ENCODE peak calls at places on chromosomes 11 and 22, in nine cellular contexts. One of them, this sample, is unnamed. For H3K27me3, the result is how much of the 10 kb centered on the place peaks cover.

GRCh38 chr22:17773606-17774205 is 563 bp downstream of the BID start:
- DNase-seq in vagina: no peak
- DNase-seq in MM.1S: peak
- DNase-seq in colonic mucosa: peak
- DNase-seq in mammary epithelial cell: peak
- DNase-seq in prostate gland: no peak
- DNase-seq in cardiac muscle cell: peak
- DNase-seq in heart right ventricle: no peak
- DNase-seq in PC-3: peak
- DNase-seq in this sample: no peak

GRCh38 chr11:84594602-84595001 is 1032.5 kb downstream of the DLG2 start:
- DNase-seq in vagina: no peak
- DNase-seq in MM.1S: no peak
- DNase-seq in colonic mucosa: no peak
- DNase-seq in mammary epithelial cell: no peak
- DNase-seq in prostate gland: no peak
- DNase-seq in cardiac muscle cell: no peak
- DNase-seq in heart right ventricle: no peak
- DNase-seq in PC-3: no peak
- DNase-seq in this sample: no peak

GRCh38 chr11:114774599-114775365 is 96.5 kb downstream of the NXPE2 start:
- DNase-seq in vagina: no peak
- DNase-seq in MM.1S: no peak
- DNase-seq in colonic mucosa: peak
- DNase-seq in mammary epithelial cell: peak
- DNase-seq in prostate gland: peak
- DNase-seq in cardiac muscle cell: peak
- DNase-seq in heart right ventricle: peak
- DNase-seq in PC-3: peak
- DNase-seq in this sample: no peak

GRCh38 chr11:16791494-16791961 is 53.1 kb downstream of the C11orf58 start:
- DNase-seq in vagina: no peak
- DNase-seq in MM.1S: no peak
- DNase-seq in colonic mucosa: no peak
- DNase-seq in mammary epithelial cell: peak
- DNase-seq in prostate gland: no peak
- DNase-seq in cardiac muscle cell: peak
- DNase-seq in heart right ventricle: peak
- DNase-seq in PC-3: peak
- DNase-seq in this sample: peak

GRCh38 chr22:49948116-49948515 is 12.5 kb upstream of the PIM3 start:
- DNase-seq in vagina: no peak
- DNase-seq in MM.1S: no peak
- DNase-seq in colonic mucosa: peak
- DNase-seq in mammary epithelial cell: no peak
- DNase-seq in prostate gland: peak
- DNase-seq in cardiac muscle cell: no peak
- DNase-seq in heart right ventricle: no peak
- DNase-seq in PC-3: no peak
- DNase-seq in this sample: no peak

GRCh38 chr11:109015283-109015682 is 350.4 kb downstream of the DDX10 start:
- DNase-seq in vagina: no peak
- DNase-seq in MM.1S: no peak
- DNase-seq in colonic mucosa: no peak
- DNase-seq in mammary epithelial cell: peak
- DNase-seq in prostate gland: no peak
- DNase-seq in cardiac muscle cell: peak
- DNase-seq in heart right ventricle: no peak
- DNase-seq in PC-3: peak
- DNase-seq in this sample: peak

GRCh38 chr22:42719656-42720262 is 911 bp downstream of the A4GALT start:
- DNase-seq in vagina: no peak
- DNase-seq in MM.1S: no peak
- DNase-seq in colonic mucosa: no peak
- DNase-seq in mammary epithelial cell: no peak
- DNase-seq in prostate gland: no peak
- DNase-seq in cardiac muscle cell: no peak
- DNase-seq in heart right ventricle: no peak
- DNase-seq in PC-3: no peak
- DNase-seq in this sample: no peak

GRCh38 chr11:67561971-67562560 is 21.5 kb upstream of the GSTP1 start:
- DNase-seq in vagina: no peak
- DNase-seq in MM.1S: no peak
- DNase-seq in colonic mucosa: no peak
- DNase-seq in mammary epithelial cell: no peak
- DNase-seq in prostate gland: no peak
- DNase-seq in cardiac muscle cell: no peak
- DNase-seq in heart right ventricle: no peak
- DNase-seq in PC-3: peak
- DNase-seq in this sample: no peak

GRCh38 chr11:94272738-94273313 is 31.6 kb upstream of the IZUMO1R start:
- DNase-seq in vagina: no peak
- DNase-seq in MM.1S: peak
- DNase-seq in colonic mucosa: no peak
- DNase-seq in mammary epithelial cell: no peak
- DNase-seq in prostate gland: no peak
- DNase-seq in cardiac muscle cell: peak
- DNase-seq in heart right ventricle: peak
- DNase-seq in PC-3: no peak
- DNase-seq in this sample: no peak

GRCh38 chr11:130415719-130416536 is 12.5 kb downstream of the ADAMTS8 start:
- DNase-seq in vagina: no peak
- DNase-seq in MM.1S: no peak
- DNase-seq in colonic mucosa: no peak
- DNase-seq in mammary epithelial cell: no peak
- DNase-seq in prostate gland: no peak
- DNase-seq in cardiac muscle cell: no peak
- DNase-seq in heart right ventricle: no peak
- DNase-seq in PC-3: no peak
- DNase-seq in this sample: no peak

DNA sequence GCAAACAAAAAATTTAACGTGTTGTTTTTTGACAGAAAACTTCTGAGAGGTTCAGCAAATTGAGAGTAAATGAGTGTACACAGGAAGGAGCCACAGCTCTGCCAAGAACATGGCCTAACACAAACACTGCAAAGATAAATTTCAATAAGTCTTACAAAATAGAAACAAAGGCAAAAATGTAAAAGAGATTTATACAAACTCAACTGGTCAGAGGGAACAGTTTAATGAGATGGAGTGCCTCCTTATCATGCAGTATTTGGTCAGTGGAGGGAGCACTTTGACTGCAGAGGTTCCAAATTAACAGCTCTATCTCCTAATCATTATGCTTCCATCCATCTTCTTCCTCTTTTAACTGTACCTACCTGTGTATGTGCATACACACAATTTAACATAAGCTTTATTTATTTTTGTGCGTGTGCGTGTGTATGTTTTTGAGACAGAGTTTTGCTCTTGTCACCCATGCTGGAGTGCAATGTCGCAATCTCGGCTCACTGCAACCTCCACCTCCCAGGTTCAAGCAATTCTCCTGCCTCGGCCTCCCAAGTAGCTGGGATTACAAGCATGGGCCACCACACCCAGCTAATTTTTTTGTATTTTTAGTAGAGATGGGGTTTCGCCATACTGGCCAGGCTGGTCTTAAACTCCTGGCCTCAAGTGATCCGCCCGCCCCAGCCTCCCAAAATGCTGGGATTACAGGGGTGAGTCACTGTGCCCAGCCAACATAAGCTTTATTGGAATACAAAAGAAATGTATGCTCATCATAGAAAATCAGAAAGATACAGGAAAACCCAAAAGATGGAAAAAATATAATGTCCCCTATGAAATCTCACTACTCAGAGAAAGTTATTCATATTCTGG is 111.9 kb downstream of the MRTFA start:
- DNase-seq in vagina: no peak
- DNase-seq in MM.1S: no peak
- DNase-seq in colonic mucosa: no peak
- DNase-seq in mammary epithelial cell: peak
- DNase-seq in prostate gland: no peak
- DNase-seq in cardiac muscle cell: peak
- DNase-seq in heart right ventricle: no peak
- DNase-seq in PC-3: peak
- DNase-seq in this sample: no peak
- TF ChIP-seq CTCF in vagina: no peak
- TF ChIP-seq CTCF in MM.1S: no peak
- TF ChIP-seq CTCF in colonic mucosa: no peak
- TF ChIP-seq CTCF in mammary epithelial cell: peak
- TF ChIP-seq CTCF in prostate gland: peak
- TF ChIP-seq CTCF in cardiac muscle cell: peak
- TF ChIP-seq CTCF in heart right ventricle: no peak
- TF ChIP-seq CTCF in PC-3: peak
- TF ChIP-seq CTCF in this sample: peak

GRCh38 chr22:28817919-28818859 is 17.8 kb upstream of the XBP1 start:
- DNase-seq in vagina: no peak
- DNase-seq in MM.1S: peak
- DNase-seq in colonic mucosa: peak
- DNase-seq in mammary epithelial cell: no peak
- DNase-seq in prostate gland: peak
- DNase-seq in cardiac muscle cell: no peak
- DNase-seq in heart right ventricle: peak
- DNase-seq in PC-3: peak
- DNase-seq in this sample: no peak
- H3K27me3 ChIP-seq in vagina: under half
- H3K27me3 ChIP-seq in MM.1S: under half
- H3K27me3 ChIP-seq in colonic mucosa: under half
- H3K27me3 ChIP-seq in mammary epithelial cell: under half
- H3K27me3 ChIP-seq in prostate gland: under half
- H3K27me3 ChIP-seq in cardiac muscle cell: under half
- H3K27me3 ChIP-seq in heart right ventricle: under half
- H3K27me3 ChIP-seq in PC-3: under half
- H3K27me3 ChIP-seq in this sample: under half

GRCh38 chr22:39359659-39360195 is 9.9 kb downstream of the SYNGR1 start:
- DNase-seq in vagina: no peak
- DNase-seq in MM.1S: no peak
- DNase-seq in colonic mucosa: no peak
- DNase-seq in mammary epithelial cell: no peak
- DNase-seq in prostate gland: no peak
- DNase-seq in cardiac muscle cell: no peak
- DNase-seq in heart right ventricle: no peak
- DNase-seq in PC-3: no peak
- DNase-seq in this sample: no peak
- H3K27ac ChIP-seq in vagina: no peak
- H3K27ac ChIP-seq in MM.1S: no peak
- H3K27ac ChIP-seq in colonic mucosa: no peak
- H3K27ac ChIP-seq in mammary epithelial cell: no peak
- H3K27ac ChIP-seq in prostate gland: no peak
- H3K27ac ChIP-seq in cardiac muscle cell: no peak
- H3K27ac ChIP-seq in heart right ventricle: no peak
- H3K27ac ChIP-seq in PC-3: no peak
- H3K27ac ChIP-seq in this sample: no peak

GRCh38 chr11:850777-851762 is 8.4 kb downstream of the TSPAN4 start:
- DNase-seq in vagina: no peak
- DNase-seq in MM.1S: no peak
- DNase-seq in colonic mucosa: no peak
- DNase-seq in mammary epithelial cell: no peak
- DNase-seq in prostate gland: no peak
- DNase-seq in cardiac muscle cell: no peak
- DNase-seq in heart right ventricle: no peak
- DNase-seq in PC-3: no peak
- DNase-seq in this sample: no peak
- TF ChIP-seq CTCF in vagina: no peak
- TF ChIP-seq CTCF in MM.1S: peak
- TF ChIP-seq CTCF in colonic mucosa: no peak
- TF ChIP-seq CTCF in mammary epithelial cell: peak
- TF ChIP-seq CTCF in prostate gland: no peak
- TF ChIP-seq CTCF in cardiac muscle cell: peak
- TF ChIP-seq CTCF in heart right ventricle: no peak
- TF ChIP-seq CTCF in PC-3: peak
- TF ChIP-seq CTCF in this sample: peak

DNA sequence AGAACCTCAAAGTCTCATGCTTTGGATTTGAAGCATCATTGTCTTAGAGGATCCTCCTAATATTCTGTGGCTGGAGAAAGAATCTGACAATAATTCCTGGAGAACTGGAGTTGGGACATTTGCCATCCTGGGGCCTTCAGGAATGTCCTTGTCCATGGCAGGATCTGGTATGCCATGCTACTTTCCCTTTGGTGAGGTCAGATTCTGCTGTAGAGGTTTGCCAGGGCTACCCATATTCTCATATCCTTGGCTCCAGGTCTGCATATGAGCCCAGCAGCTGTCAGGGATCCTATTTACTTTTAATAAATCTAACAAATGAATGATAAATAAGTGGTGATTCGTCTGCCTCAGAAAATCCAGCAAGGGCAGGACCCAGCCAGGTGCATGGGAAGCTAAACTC is 35.0 kb downstream of the ARL14EP start:
- DNase-seq in vagina: no peak
- DNase-seq in MM.1S: no peak
- DNase-seq in colonic mucosa: no peak
- DNase-seq in mammary epithelial cell: no peak
- DNase-seq in prostate gland: no peak
- DNase-seq in cardiac muscle cell: no peak
- DNase-seq in heart right ventricle: no peak
- DNase-seq in PC-3: no peak
- DNase-seq in this sample: no peak
- H3K27me3 ChIP-seq in vagina: under half
- H3K27me3 ChIP-seq in MM.1S: under half
- H3K27me3 ChIP-seq in colonic mucosa: under half
- H3K27me3 ChIP-seq in mammary epithelial cell: under half
- H3K27me3 ChIP-seq in prostate gland: under half
- H3K27me3 ChIP-seq in cardiac muscle cell: under half
- H3K27me3 ChIP-seq in heart right ventricle: under half
- H3K27me3 ChIP-seq in PC-3: under half
- H3K27me3 ChIP-seq in this sample: under half

GRCh38 chr11:119794756-119795155 is 65.8 kb upstream of the NECTIN1 start:
- DNase-seq in vagina: no peak
- DNase-seq in MM.1S: no peak
- DNase-seq in colonic mucosa: no peak
- DNase-seq in mammary epithelial cell: no peak
- DNase-seq in prostate gland: no peak
- DNase-seq in cardiac muscle cell: no peak
- DNase-seq in heart right ventricle: no peak
- DNase-seq in PC-3: no peak
- DNase-seq in this sample: no peak
- H3K27ac ChIP-seq in vagina: no peak
- H3K27ac ChIP-seq in MM.1S: no peak
- H3K27ac ChIP-seq in colonic mucosa: no peak
- H3K27ac ChIP-seq in mammary epithelial cell: no peak
- H3K27ac ChIP-seq in prostate gland: no peak
- H3K27ac ChIP-seq in cardiac muscle cell: no peak
- H3K27ac ChIP-seq in heart right ventricle: no peak
- H3K27ac ChIP-seq in PC-3: no peak
- H3K27ac ChIP-seq in this sample: peak

DNA sequence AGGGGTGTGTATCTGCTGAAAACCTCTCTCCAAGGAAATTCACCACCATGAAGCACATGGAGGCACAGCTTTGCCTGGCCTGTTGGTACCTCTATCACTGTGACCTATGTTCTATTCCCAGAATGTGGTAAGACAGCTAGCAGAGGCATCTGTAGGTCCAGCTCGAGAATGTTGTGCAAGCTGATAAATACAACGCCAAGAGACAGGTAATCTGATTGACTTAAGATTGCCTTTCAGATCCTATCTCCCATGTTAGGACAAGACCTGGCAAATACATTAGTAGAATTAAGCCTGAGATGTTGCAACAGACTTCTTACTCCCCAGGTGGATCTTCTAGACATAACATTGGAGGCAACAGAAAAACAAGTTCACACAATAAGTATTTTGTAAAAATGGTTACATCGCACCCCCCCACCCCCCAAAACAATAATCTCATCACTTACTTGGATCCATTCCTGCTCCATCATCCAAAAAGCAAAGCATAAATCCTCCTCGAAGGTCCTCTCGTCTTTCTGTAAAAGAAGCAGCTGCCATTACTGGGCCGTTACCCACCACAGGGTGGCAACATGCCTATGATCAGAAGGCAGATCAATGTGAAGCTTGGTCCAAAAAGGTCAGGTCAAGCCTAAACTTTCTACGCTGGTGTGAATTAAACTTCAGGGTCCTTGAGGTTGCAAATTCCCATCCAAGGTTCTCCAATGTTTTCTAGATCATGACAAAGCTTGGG is 18.5 kb downstream of the MORC2 start:
- DNase-seq in vagina: no peak
- DNase-seq in MM.1S: no peak
- DNase-seq in colonic mucosa: no peak
- DNase-seq in mammary epithelial cell: peak
- DNase-seq in prostate gland: no peak
- DNase-seq in cardiac muscle cell: no peak
- DNase-seq in heart right ventricle: no peak
- DNase-seq in PC-3: no peak
- DNase-seq in this sample: no peak
- TF ChIP-seq CTCF in vagina: no peak
- TF ChIP-seq CTCF in MM.1S: no peak
- TF ChIP-seq CTCF in colonic mucosa: no peak
- TF ChIP-seq CTCF in mammary epithelial cell: no peak
- TF ChIP-seq CTCF in prostate gland: no peak
- TF ChIP-seq CTCF in cardiac muscle cell: no peak
- TF ChIP-seq CTCF in heart right ventricle: no peak
- TF ChIP-seq CTCF in PC-3: no peak
- TF ChIP-seq CTCF in this sample: peak